ENCODE peak calls at places on chromosome 22, in eight cellular contexts. E is SK-N-SH, G is stomach, V is K562, Y is transverse colon, B is GM12878, A is suprapubic skin, Q is sigmoid colon. L is an unnamed sample.

GRCh38 chr22:42949159-42949558 is 65.8 kb downstream of the PACSIN2 start:
- DNase-seq in E (no peak), G (no peak), V (no peak), Y (no peak), B (no peak), A (peak), Q (no peak), L (no peak)

GRCh38 chr22:27810566-27810965 is 9.0 kb upstream of the MN1 start:
- DNase-seq in E (no peak), G (peak), V (no peak), Y (peak), B (no peak), A (no peak), Q (peak), L (peak)

GRCh38 chr22:45575607-45576272 is 73.1 kb downstream of the FBLN1 start:
- DNase-seq in E (no peak), G (no peak), V (no peak), Y (no peak), B (no peak), A (no peak), Q (no peak), L (no peak)

GRCh38 chr22:22573047-22573889 is 14.2 kb upstream of the PRAME start:
- DNase-seq in E (no peak), G (no peak), V (no peak), Y (no peak), B (no peak), A (no peak), Q (no peak), L (no peak)

GRCh38 chr22:16866167-16866566 is 41.0 kb upstream of the XKR3 start:
- DNase-seq in E (no peak), G (no peak), V (no peak), Y (no peak), B (no peak), A (no peak), Q (no peak), L (no peak)

GRCh38 chr22:22855617-22856308 is 31.9 kb upstream of the IGLL5 start:
- DNase-seq in E (peak), G (no peak), V (peak), Y (peak), B (no peak), A (peak), Q (no peak), L (peak)

GRCh38 chr22:44957267-44957905 is 52.4 kb downstream of the PHF21B start:
- DNase-seq in E (no peak), G (no peak), V (no peak), Y (no peak), B (no peak), A (no peak), Q (no peak), L (no peak)

GRCh38 chr22:25759825-25760231 is 17.8 kb downstream of the MYO18B start:
- DNase-seq in E (no peak), G (no peak), V (no peak), Y (no peak), B (no peak), A (no peak), Q (no peak), L (no peak)

GRCh38 chr22:22110548-22111266 is 128.1 kb upstream of the TOP3B start:
- DNase-seq in E (peak), G (no peak), V (peak), Y (peak), B (peak), A (no peak), Q (no peak), L (no peak)

GRCh38 chr22:43789452-43789851 is 22.7 kb downstream of the EFCAB6 start:
- DNase-seq in E (peak), G (no peak), V (no peak), Y (peak), B (no peak), A (no peak), Q (peak), L (peak)

GRCh38 chr22:45263790-45264269 is 20.9 kb upstream of the UPK3A start:
- DNase-seq in E (peak), G (peak), V (peak), Y (peak), B (no peak), A (peak), Q (peak), L (peak)

GRCh38 chr22:39907605-39908097 is 6.8 kb downstream of the GRAP2 start:
- DNase-seq in E (no peak), G (no peak), V (no peak), Y (no peak), B (no peak), A (no peak), Q (no peak), L (no peak)

GRCh38 chr22:34736081-34736480 is 329.9 kb upstream of the ISX start:
- DNase-seq in E (no peak), G (no peak), V (no peak), Y (no peak), B (no peak), A (no peak), Q (no peak), L (no peak)

GRCh38 chr22:39021552-39022250 is 774 bp downstream of the APOBEC3D start:
- DNase-seq in E (no peak), G (no peak), V (peak), Y (peak), B (no peak), A (no peak), Q (no peak), L (no peak)

GRCh38 chr22:43185860-43186261 is 1.1 kb downstream of the TTLL12 start:
- DNase-seq in E (peak), G (peak), V (no peak), Y (peak), B (no peak), A (no peak), Q (peak), L (no peak)

GRCh38 chr22:38554281-38554680 is 15.7 kb downstream of the DMC1 start:
- DNase-seq in E (no peak), G (no peak), V (no peak), Y (no peak), B (no peak), A (no peak), Q (no peak), L (no peak)

GRCh38 chr22:35172452-35172851 is 84.8 kb upstream of the HMGXB4 start:
- DNase-seq in E (no peak), G (no peak), V (no peak), Y (no peak), B (no peak), A (no peak), Q (no peak), L (no peak)

GRCh38 chr22:50627914-50628542 is at the start of gene ARSA:
- DNase-seq in E (peak), G (peak), V (peak), Y (peak), B (peak), A (peak), Q (peak), L (peak)
- TF ChIP-seq CTCF in E (peak), G (no peak), V (no peak), Y (peak), B (peak), A (peak), Q (no peak), L (peak)

GRCh38 chr22:36613958-36614357 is 85.0 kb upstream of the EIF3D start:
- DNase-seq in E (no peak), G (no peak), V (no peak), Y (no peak), B (no peak), A (no peak), Q (no peak), L (no peak)
- TF ChIP-seq EP300 in E (no peak), G (no peak), V (no peak), Y (no peak), B (no peak), A (no peak), Q (no peak), L (no peak)

GRCh38 chr22:30305519-30305905 is 16.2 kb upstream of the CASTOR1 start:
- DNase-seq in E (no peak), G (peak), V (no peak), Y (peak), B (peak), A (no peak), Q (peak), L (no peak)
- TF ChIP-seq POLR2AphosphoS5 in E (no peak), G (peak), V (no peak), Y (no peak), B (peak), A (no peak), Q (peak), L (peak)

GRCh38 chr22:20016734-20017621 is at the start of gene ARVCF:
- DNase-seq in E (peak), G (peak), V (peak), Y (peak), B (no peak), A (peak), Q (peak), L (peak)
- TF ChIP-seq CTCF in E (no peak), G (no peak), V (peak), Y (peak), B (no peak), A (peak), Q (peak), L (peak)

GRCh38 chr22:24453853-24454252 is 26.5 kb downstream of the ADORA2A start:
- DNase-seq in E (no peak), G (no peak), V (no peak), Y (no peak), B (no peak), A (no peak), Q (no peak), L (no peak)

GRCh38 chr22:24446291-24446611 is 18.9 kb downstream of the ADORA2A start:
- DNase-seq in E (no peak), G (no peak), V (no peak), Y (no peak), B (no peak), A (no peak), Q (no peak), L (no peak)

GRCh38 chr22:24451162-24451561 is 23.8 kb downstream of the ADORA2A start:
- DNase-seq in E (no peak), G (no peak), V (no peak), Y (no peak), B (no peak), A (no peak), Q (no peak), L (no peak)

GRCh38 chr22:24455039-24455438 is 27.6 kb downstream of the ADORA2A start:
- DNase-seq in E (no peak), G (no peak), V (no peak), Y (no peak), B (no peak), A (no peak), Q (no peak), L (no peak)

GRCh38 chr22:24450600-24450999 is 23.2 kb downstream of the ADORA2A start:
- DNase-seq in E (peak), G (no peak), V (no peak), Y (no peak), B (no peak), A (no peak), Q (no peak), L (no peak)
- TF ChIP-seq EP300 in E (peak), G (no peak), V (no peak), Y (no peak), B (no peak), A (no peak), Q (no peak), L (no peak)

DNA sequence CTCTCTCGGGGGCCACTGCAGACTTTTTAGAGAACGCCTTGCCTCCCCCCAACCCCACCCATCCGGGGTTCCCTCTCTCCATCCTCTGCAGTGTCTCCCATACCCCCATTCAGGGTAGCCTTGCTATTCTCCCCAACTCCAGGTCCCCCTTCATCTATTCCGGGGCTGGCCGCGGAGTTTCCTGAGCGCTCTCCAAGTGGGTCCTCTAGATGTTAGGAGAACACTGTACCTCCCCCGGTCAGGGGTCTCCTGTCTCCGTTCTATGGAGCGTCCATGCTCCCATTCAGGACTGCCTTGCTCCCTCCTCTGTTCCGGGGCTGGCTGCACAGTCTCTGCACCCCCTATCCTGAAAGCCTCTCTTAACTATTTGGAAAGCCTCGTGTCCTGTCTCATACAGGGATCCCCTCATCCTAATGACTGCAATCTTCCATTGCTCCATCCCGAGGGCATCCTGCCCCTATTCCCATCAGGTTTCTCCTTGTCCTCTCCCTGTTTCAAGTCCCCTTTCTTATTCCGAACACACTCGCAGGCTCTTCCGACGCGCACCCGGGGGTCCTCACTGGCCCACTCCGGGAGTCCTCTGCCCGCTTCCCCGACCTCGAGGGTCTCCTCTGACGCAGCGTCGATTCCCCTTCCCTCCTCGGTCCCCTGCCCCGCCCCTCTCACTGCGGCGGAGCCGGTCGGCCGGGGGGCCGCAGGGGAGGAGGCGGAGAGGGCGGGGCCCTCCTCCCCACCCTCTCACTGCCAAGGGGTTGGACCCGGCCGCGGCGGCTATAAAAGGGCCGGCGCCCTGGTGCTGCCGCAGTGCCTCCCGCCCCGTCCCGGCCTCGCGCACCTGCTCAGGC is at the start of gene NEFH:
- DNase-seq in E (peak), G (no peak), V (peak), Y (no peak), B (no peak), A (no peak), Q (no peak), L (no peak)
- TF ChIP-seq POLR2AphosphoS5 in E (no peak), G (no peak), V (no peak), Y (no peak), B (no peak), A (no peak), Q (no peak), L (no peak)

GRCh38 chr22:41498322-41498721 is 29.4 kb downstream of the ACO2 start:
- DNase-seq in E (no peak), G (no peak), V (no peak), Y (no peak), B (no peak), A (no peak), Q (no peak), L (no peak)
- TF ChIP-seq CTCF in E (no peak), G (no peak), V (no peak), Y (no peak), B (no peak), A (no peak), Q (no peak), L (no peak)

GRCh38 chr22:30906411-30906810 is 62.2 kb downstream of the MORC2 start:
- DNase-seq in E (no peak), G (no peak), V (no peak), Y (no peak), B (no peak), A (no peak), Q (peak), L (no peak)

GRCh38 chr22:30906946-30907345 is 61.6 kb downstream of the MORC2 start:
- DNase-seq in E (no peak), G (no peak), V (peak), Y (no peak), B (no peak), A (no peak), Q (peak), L (no peak)

GRCh38 chr22:30905696-30906341 is 62.8 kb downstream of the MORC2 start:
- DNase-seq in E (no peak), G (no peak), V (no peak), Y (no peak), B (no peak), A (no peak), Q (peak), L (peak)

GRCh38 chr22:30903876-30904460 is 64.6 kb downstream of the MORC2 start:
- DNase-seq in E (no peak), G (peak), V (peak), Y (no peak), B (no peak), A (no peak), Q (no peak), L (no peak)

DNA sequence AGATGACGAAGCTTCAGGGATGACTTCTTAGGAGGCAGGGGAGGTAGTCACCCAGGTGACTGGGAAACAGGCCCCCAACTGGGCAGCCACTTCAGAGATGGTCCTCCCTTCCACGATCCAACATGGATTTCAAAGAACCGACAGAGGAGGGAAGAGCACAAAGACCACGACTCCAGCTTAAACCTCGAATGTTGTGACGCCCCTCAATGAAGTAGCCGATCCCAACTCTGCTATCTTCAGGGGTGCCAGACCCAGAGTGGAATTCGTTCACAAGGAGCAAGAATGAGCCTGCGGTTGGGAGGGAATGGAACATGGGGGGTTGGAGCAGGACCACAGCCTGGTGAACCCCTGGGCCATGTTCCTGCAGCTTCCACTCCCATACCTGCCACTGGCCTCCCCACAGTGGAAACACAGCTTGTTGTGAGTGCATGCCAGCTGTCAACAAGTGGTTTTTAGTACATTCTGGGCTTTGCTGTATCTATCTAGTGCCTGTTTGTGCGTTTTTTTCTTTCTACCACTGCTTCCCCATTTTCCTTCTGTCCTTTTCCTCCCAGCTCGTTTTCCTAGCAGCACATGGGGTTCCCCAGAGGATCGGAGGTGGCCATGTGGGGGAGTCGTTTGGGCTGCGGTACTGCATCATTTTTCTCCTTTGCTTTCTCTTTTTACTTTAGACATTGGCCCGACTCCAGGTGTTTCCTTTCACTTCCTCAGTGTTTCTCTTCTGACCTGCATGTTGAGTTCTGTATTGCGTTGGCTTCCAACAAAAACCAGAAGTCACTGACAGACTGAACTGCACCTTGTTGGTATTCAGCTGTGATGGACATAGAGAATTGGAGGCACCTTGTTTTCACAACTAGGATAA is 65.8 kb downstream of the MORC2 start:
- DNase-seq in E (no peak), G (peak), V (peak), Y (no peak), B (peak), A (no peak), Q (no peak), L (no peak)
- TF ChIP-seq EP300 in E (no peak), G (no peak), V (no peak), Y (no peak), B (no peak), A (no peak), Q (no peak), L (no peak)